ENCODE peak calls at places on chromosomes 3 and 15, in seven cellular contexts. E, U, O, X, T, Q and J are unnamed samples.

GRCh38 chr3:39255503-39256325 is 24.1 kb downstream of the CX3CR1 start:
- DNase-seq in Q (peak), U (no peak), E (no peak), X (no peak), O (no peak), T (no peak), J (no peak)

GRCh38 chr3:177694316-177694715 is 497.0 kb upstream of the TBL1XR1 start:
- DNase-seq in T (no peak), O (no peak), E (no peak), U (peak), X (no peak), Q (no peak), J (peak)

GRCh38 chr3:141834296-141834695 is 42.1 kb upstream of the ATP1B3 start:
- DNase-seq in Q (no peak), O (no peak), U (no peak), X (no peak), T (no peak), E (no peak), J (no peak)

GRCh38 chr3:99319961-99320360 is 318.4 kb upstream of the COL8A1 start:
- DNase-seq in O (no peak), U (no peak), E (no peak), T (no peak), X (no peak), Q (no peak), J (no peak)

GRCh38 chr15:66722757-66723540 is 20.9 kb downstream of the SMAD6 start:
- DNase-seq in O (peak), X (no peak), Q (no peak), T (no peak), E (no peak), U (no peak), J (no peak)

GRCh38 chr3:64290864-64291263 is 65.6 kb upstream of the PRICKLE2 start:
- DNase-seq in Q (peak), T (no peak), O (no peak), E (no peak), X (no peak), U (no peak), J (no peak)

GRCh38 chr3:54257114-54257513 is 134.8 kb downstream of the CACNA2D3 start:
- DNase-seq in Q (no peak), E (no peak), O (no peak), T (no peak), U (no peak), X (no peak), J (no peak)

GRCh38 chr3:119809249-119810017 is 27.5 kb downstream of the NR1I2 start:
- DNase-seq in U (no peak), E (no peak), T (no peak), X (no peak), Q (no peak), O (no peak), J (no peak)

GRCh38 chr3:75906555-75907112 is 121.3 kb upstream of the ZNF717 start:
- DNase-seq in T (no peak), Q (peak), U (no peak), O (no peak), X (no peak), E (peak), J (no peak)

GRCh38 chr3:57059416-57059815 is 1.0 kb upstream of the SPATA12 start:
- DNase-seq in U (no peak), T (no peak), E (no peak), O (no peak), X (no peak), Q (peak), J (no peak)

GRCh38 chr15:70140543-70141375 is 43.0 kb upstream of the TLE3 start:
- DNase-seq in O (no peak), U (no peak), T (peak), X (no peak), E (no peak), Q (peak), J (no peak)

GRCh38 chr3:142779591-142779990 is 55.8 kb downstream of the TRPC1 start:
- DNase-seq in O (no peak), E (no peak), U (no peak), X (no peak), Q (no peak), T (no peak), J (no peak)

GRCh38 chr3:71311320-71312046 is 272.0 kb downstream of the FOXP1 start:
- DNase-seq in U (no peak), Q (peak), E (no peak), X (no peak), T (no peak), O (no peak), J (no peak)

GRCh38 chr15:59443341-59444081 is 5.5 kb downstream of the FAM81A start:
- DNase-seq in O (no peak), X (no peak), U (no peak), Q (no peak), E (no peak), T (no peak), J (no peak)

GRCh38 chr3:143294183-143294582 is 174.6 kb downstream of the CHST2 start:
- DNase-seq in Q (no peak), U (no peak), E (no peak), O (no peak), T (no peak), X (no peak), J (no peak)

GRCh38 chr3:194058189-194058571 is 77.8 kb upstream of the HES1 start:
- DNase-seq in X (peak), U (no peak), E (peak), Q (peak), T (peak), O (no peak), J (no peak)

GRCh38 chr3:23944007-23944760 is 902 bp upstream of the NR1D2 start:
- DNase-seq in U (no peak), O (no peak), E (peak), Q (no peak), X (no peak), T (no peak), J (no peak)

GRCh38 chr15:68220489-68220888 is 9.0 kb downstream of the CLN6 start:
- DNase-seq in T (no peak), E (no peak), U (no peak), Q (no peak), X (no peak), O (no peak), J (no peak)

GRCh38 chr3:138608322-138609214 is at the start of gene FAIM:
- DNase-seq in T (peak), E (peak), U (no peak), O (peak), X (peak), Q (peak), J (no peak)